ENCODE peak calls at places on chromosome 10, in four cellular contexts. Z, G, W and A are unnamed samples.

GRCh38 chr10:5813091-5813340 is 218 bp downstream of the GDI2 start:
- DNase-seq in Z (no peak), G (no peak), W (no peak), A (no peak)

GRCh38 chr10:60433684-60434083 is 44.0 kb upstream of the ANK3 start:
- DNase-seq in Z (no peak), G (no peak), W (no peak), A (no peak)

GRCh38 chr10:85646312-85646711 is 720.3 kb downstream of the GRID1 start:
- DNase-seq in Z (no peak), G (no peak), W (no peak), A (peak; percentile 10)

GRCh38 chr10:60869916-60870728 is 73.9 kb downstream of the RHOBTB1 start:
- DNase-seq in Z (no peak), G (no peak), W (peak; percentile 76), A (peak; percentile 65)

GRCh38 chr10:58326967-58327381 is 7.8 kb upstream of the UBE2D1 start:
- DNase-seq in Z (no peak), G (no peak), W (no peak), A (peak; percentile 72)

GRCh38 chr10:43861966-43862751 is 213.5 kb upstream of the ZNF32 start:
- DNase-seq in Z (no peak), G (no peak), W (no peak), A (no peak)

GRCh38 chr10:78700413-78700812 is 368.4 kb upstream of the ZMIZ1 start:
- DNase-seq in Z (peak; percentile 19), G (no peak), W (no peak), A (peak; percentile 11)

GRCh38 chr10:958856-959255 is 27.4 kb upstream of the LARP4B start:
- DNase-seq in Z (no peak), G (no peak), W (no peak), A (no peak)

GRCh38 chr10:128606041-128606440 is 479.8 kb upstream of the MKI67 start:
- DNase-seq in Z (no peak), G (no peak), W (no peak), A (no peak)

GRCh38 chr10:6493521-6494451 is 86.3 kb downstream of the PRKCQ start:
- DNase-seq in Z (no peak), G (no peak), W (no peak), A (no peak)

GRCh38 chr10:53356616-53357349 is 584.2 kb upstream of the MBL2 start:
- DNase-seq in Z (no peak), G (no peak), W (peak; percentile 9), A (no peak)

GRCh38 chr10:784377-784758 is 94.9 kb upstream of the DIP2C start:
- DNase-seq in Z (no peak), G (peak; percentile 62), W (no peak), A (peak; percentile 85)

GRCh38 chr10:121662945-121663917 is 65.0 kb upstream of the FGFR2 start:
- DNase-seq in Z (peak; percentile 1), G (peak; percentile 68), W (no peak), A (peak; percentile 92)

GRCh38 chr10:107548301-107548700 is 383.8 kb upstream of the SORCS1 start:
- DNase-seq in Z (no peak), G (peak; percentile 25), W (no peak), A (peak; percentile 75)

GRCh38 chr10:49318751-49319150 is 19.8 kb downstream of the C10orf71 start:
- DNase-seq in Z (no peak), G (no peak), W (no peak), A (no peak)

GRCh38 chr10:103197177-103197576 is 4.1 kb upstream of the NT5C2 start:
- DNase-seq in Z (peak; percentile 72), G (no peak), W (no peak), A (no peak)

GRCh38 chr10:132417957-132418441 is 21.0 kb downstream of the PWWP2B start:
- DNase-seq in Z (no peak), G (no peak), W (no peak), A (no peak)

GRCh38 chr10:42942279-42942932 is 134.5 kb upstream of the RET start:
- DNase-seq in Z (no peak), G (no peak), W (no peak), A (no peak)

GRCh38 chr10:67808706-67809105 is 29.3 kb downstream of the DNAJC12 start:
- DNase-seq in Z (no peak), G (no peak), W (no peak), A (peak; percentile 52)

GRCh38 chr10:126058507-126058906 is 162.1 kb downstream of the FANK1 start:
- DNase-seq in Z (no peak), G (peak; percentile 48), W (no peak), A (no peak)

GRCh38 chr10:79234391-79235318 is 112.6 kb upstream of the PPIF start:
- DNase-seq in Z (no peak), G (no peak), W (no peak), A (no peak)

GRCh38 chr10:48271323-48271722 is 3.2 kb downstream of the FRMPD2 start:
- DNase-seq in Z (no peak), G (no peak), W (no peak), A (no peak)

GRCh38 chr10:96632974-96633373 is 46.2 kb upstream of the TM9SF3 start:
- DNase-seq in Z (no peak), G (no peak), W (peak; percentile 38), A (no peak)

GRCh38 chr10:3473271-3473670 is 300.7 kb upstream of the PITRM1 start:
- DNase-seq in Z (no peak), G (no peak), W (no peak), A (no peak)

GRCh38 chr10:132231656-132232552 is 45.2 kb downstream of the DPYSL4 start:
- DNase-seq in Z (no peak), G (no peak), W (peak; percentile 49), A (no peak)

GRCh38 chr10:91410638-91411367 is 659 bp downstream of the HECTD2 start:
- DNase-seq in Z (no peak), G (peak; percentile 17), W (no peak), A (no peak)

GRCh38 chr10:123160311-123160980 is 6.2 kb downstream of the BUB3 start:
- DNase-seq in Z (peak; percentile 14), G (no peak), W (no peak), A (no peak)

GRCh38 chr10:85048644-85049043 is 720.3 kb downstream of the CCSER2 start:
- DNase-seq in Z (no peak), G (no peak), W (no peak), A (no peak)

GRCh38 chr10:112249722-112250121 is 33.5 kb upstream of the TECTB start:
- DNase-seq in Z (no peak), G (no peak), W (no peak), A (no peak)

GRCh38 chr10:47027108-47027811 is 116.0 kb downstream of the PTPN20 start:
- DNase-seq in Z (no peak), G (no peak), W (no peak), A (peak; percentile 33)

GRCh38 chr10:125550362-125550761 is 132.6 kb downstream of the TEX36 start:
- DNase-seq in Z (no peak), G (no peak), W (no peak), A (no peak)

GRCh38 chr10:101258179-101258885 is 29.1 kb upstream of the LBX1 start:
- DNase-seq in Z (peak; percentile 33), G (no peak), W (no peak), A (peak; percentile 79)

GRCh38 chr10:85679696-85680095 is 686.9 kb downstream of the GRID1 start:
- DNase-seq in Z (no peak), G (no peak), W (no peak), A (no peak)

GRCh38 chr10:79027147-79028055 is 41.4 kb upstream of the ZMIZ1 start:
- DNase-seq in Z (no peak), G (no peak), W (peak; percentile 19), A (peak; percentile 78)

GRCh38 chr10:102313221-102313896 is 68.0 kb downstream of the GBF1 start:
- DNase-seq in Z (no peak), G (peak; percentile 3), W (no peak), A (no peak)

GRCh38 chr10:103580422-103580821 is 86.9 kb downstream of the NEURL1 start:
- DNase-seq in Z (no peak), G (no peak), W (no peak), A (no peak)

GRCh38 chr10:86306628-86307278 is 59.8 kb downstream of the GRID1 start:
- DNase-seq in Z (peak; percentile 22), G (peak; percentile 82), W (no peak), A (peak; percentile 86)

GRCh38 chr10:95209509-95210127 is 15.6 kb downstream of the ACSM6 start:
- DNase-seq in Z (no peak), G (no peak), W (no peak), A (no peak)

GRCh38 chr10:64586930-64587503 is 1065.8 kb downstream of the REEP3 start:
- DNase-seq in Z (no peak), G (no peak), W (no peak), A (no peak)